ENCODE peak calls at places on chromosomes 1 and 21, in nine cellular contexts. Q is T follicular helper cell; D is H4; Y is HCT116; M is activated T-cell treated with anti-CD3 and anti-CD28 coated beads, Interleukin-2, amount 50 U/mL, for 4 hours; B is psoas muscle; Z is posterior vena cava; E is AG10803; K is activated CD4-positive, alpha-beta T cell treated with anti-CD3 and anti-CD28 coated beads for 4 hours. R is an unnamed sample.

GRCh38 chr1:116987256-116987555 is 14.4 kb upstream of the CD101 start:
- DNase-seq in Q (peak), D (no peak), Y (no peak), M (peak), B (no peak), Z (no peak), E (no peak), K (peak), R (no peak)

GRCh38 chr1:232307299-232307698 is 322.6 kb downstream of the SIPA1L2 start:
- DNase-seq in Q (no peak), D (no peak), Y (no peak), M (no peak), B (no peak), Z (no peak), E (no peak), K (no peak), R (no peak)

GRCh38 chr1:99788896-99789295 is 22.5 kb upstream of the FRRS1 start:
- DNase-seq in Q (no peak), D (no peak), Y (no peak), M (no peak), B (no peak), Z (no peak), E (no peak), K (no peak), R (no peak)

GRCh38 chr1:64133036-64133435 is 70.4 kb upstream of the UBE2U start:
- DNase-seq in Q (no peak), D (peak), Y (peak), M (no peak), B (no peak), Z (no peak), E (peak), K (no peak), R (peak)

GRCh38 chr1:55047611-55048010 is 8.3 kb downstream of the PCSK9 start:
- DNase-seq in Q (no peak), D (no peak), Y (no peak), M (no peak), B (no peak), Z (peak), E (no peak), K (no peak), R (no peak)

GRCh38 chr1:7405844-7406500 is 365.1 kb upstream of the VAMP3 start:
- DNase-seq in Q (no peak), D (no peak), Y (no peak), M (no peak), B (no peak), Z (no peak), E (no peak), K (no peak), R (peak)

GRCh38 chr21:38768385-38769071 is 37.2 kb upstream of the ETS2 start:
- DNase-seq in Q (no peak), D (peak), Y (no peak), M (peak), B (no peak), Z (no peak), E (peak), K (peak), R (peak)

GRCh38 chr1:145977486-145978476 is 13.3 kb downstream of the POLR3GL start:
- DNase-seq in Q (peak), D (peak), Y (peak), M (peak), B (peak), Z (peak), E (peak), K (peak), R (peak)

GRCh38 chr21:29538115-29538514 is 239.4 kb downstream of the BACH1 start:
- DNase-seq in Q (no peak), D (no peak), Y (no peak), M (no peak), B (no peak), Z (no peak), E (peak), K (no peak), R (peak)

GRCh38 chr1:243507001-243507671 is 251.3 kb downstream of the SDCCAG8 start:
- DNase-seq in Q (no peak), D (no peak), Y (no peak), M (no peak), B (no peak), Z (no peak), E (no peak), K (no peak), R (no peak)

GRCh38 chr21:39079617-39080016 is 103.6 kb downstream of the PSMG1 start:
- DNase-seq in Q (no peak), D (no peak), Y (no peak), M (no peak), B (peak), Z (peak), E (no peak), K (no peak), R (no peak)

GRCh38 chr1:117642963-117643362 is 37.1 kb downstream of the TENT5C start:
- DNase-seq in Q (no peak), D (no peak), Y (no peak), M (no peak), B (no peak), Z (peak), E (no peak), K (no peak), R (no peak)

GRCh38 chr1:172720325-172720724 is 61.4 kb downstream of the FASLG start:
- DNase-seq in Q (no peak), D (no peak), Y (no peak), M (no peak), B (no peak), Z (no peak), E (no peak), K (no peak), R (no peak)

GRCh38 chr1:59029768-59030167 is 245.9 kb upstream of the JUN start:
- DNase-seq in Q (no peak), D (no peak), Y (no peak), M (no peak), B (no peak), Z (no peak), E (no peak), K (no peak), R (no peak)

GRCh38 chr1:117664314-117664713 is 58.5 kb downstream of the TENT5C start:
- DNase-seq in Q (peak), D (no peak), Y (no peak), M (peak), B (no peak), Z (no peak), E (no peak), K (peak), R (no peak)

GRCh38 chr1:245469734-245470133 is 314.9 kb downstream of the KIF26B start:
- DNase-seq in Q (no peak), D (no peak), Y (no peak), M (no peak), B (no peak), Z (no peak), E (no peak), K (no peak), R (no peak)

GRCh38 chr1:202713110-202713509 is 2.9 kb upstream of the SYT2 start:
- DNase-seq in Q (no peak), D (no peak), Y (no peak), M (no peak), B (no peak), Z (no peak), E (no peak), K (no peak), R (no peak)

GRCh38 chr1:205933672-205934618 is 9.3 kb downstream of the SLC26A9 start:
- DNase-seq in Q (no peak), D (peak), Y (no peak), M (no peak), B (peak), Z (peak), E (peak), K (no peak), R (peak)

GRCh38 chr21:26140185-26140584 is 30.4 kb downstream of the APP start:
- DNase-seq in Q (no peak), D (peak), Y (peak), M (no peak), B (peak), Z (peak), E (peak), K (no peak), R (peak)

GRCh38 chr1:222821239-222821638 is 6.4 kb downstream of the DISP1 start:
- DNase-seq in Q (no peak), D (no peak), Y (no peak), M (no peak), B (no peak), Z (no peak), E (peak), K (no peak), R (peak)

GRCh38 chr1:206941766-206942418 is 4.4 kb downstream of the PIGR start:
- DNase-seq in Q (no peak), D (no peak), Y (no peak), M (no peak), B (no peak), Z (no peak), E (no peak), K (no peak), R (no peak)

GRCh38 chr1:62050165-62050564 is 144.5 kb upstream of the L1TD1 start:
- DNase-seq in Q (no peak), D (no peak), Y (no peak), M (no peak), B (no peak), Z (no peak), E (no peak), K (no peak), R (no peak)

GRCh38 chr1:172356620-172357019 is 63.9 kb upstream of the C1orf105 start:
- DNase-seq in Q (no peak), D (no peak), Y (peak), M (no peak), B (no peak), Z (no peak), E (peak), K (no peak), R (peak)

GRCh38 chr1:163877016-163877415 is 555.3 kb downstream of the NUF2 start:
- DNase-seq in Q (no peak), D (no peak), Y (no peak), M (no peak), B (no peak), Z (no peak), E (peak), K (no peak), R (no peak)

GRCh38 chr1:30036229-30036547 is 687.2 kb downstream of the MATN1 start:
- DNase-seq in Q (no peak), D (no peak), Y (no peak), M (no peak), B (no peak), Z (no peak), E (no peak), K (no peak), R (no peak)

GRCh38 chr1:119291611-119292206 is 76.9 kb upstream of the HAO2 start:
- DNase-seq in Q (no peak), D (no peak), Y (no peak), M (no peak), B (no peak), Z (no peak), E (peak), K (no peak), R (no peak)

GRCh38 chr1:114234408-114235119 is 80.9 kb upstream of the SYT6 start:
- DNase-seq in Q (no peak), D (no peak), Y (no peak), M (no peak), B (no peak), Z (no peak), E (no peak), K (no peak), R (no peak)

GRCh38 chr1:182143825-182144661 is 82.5 kb upstream of the ZNF648 start:
- DNase-seq in Q (no peak), D (peak), Y (no peak), M (no peak), B (peak), Z (peak), E (peak), K (no peak), R (no peak)

GRCh38 chr1:162663589-162664030 is 31.3 kb downstream of the DDR2 start:
- DNase-seq in Q (no peak), D (no peak), Y (no peak), M (no peak), B (no peak), Z (no peak), E (peak), K (no peak), R (peak)

GRCh38 chr1:67407498-67407897 is 22.7 kb downstream of the SERBP1 start:
- DNase-seq in Q (no peak), D (no peak), Y (no peak), M (no peak), B (no peak), Z (no peak), E (no peak), K (no peak), R (no peak)

R was measured in SJSA1.